ENCODE peak calls at places on chromosome 6, in eight cellular contexts. One of them, this sample, is unnamed.

GRCh38 chr6:90973158-90973557 is 386.3 kb upstream of the MAP3K7 start:
- DNase-seq in left ventricle myocardium inferior: no peak
- DNase-seq in hepatocyte: no peak
- DNase-seq in HFFc6: no peak
- DNase-seq in Calu3: no peak
- DNase-seq in fibroblast of pulmonary artery: no peak
- DNase-seq in endothelial cell: no peak
- DNase-seq in AG04450: no peak
- DNase-seq in this sample: no peak

GRCh38 chr6:168950500-168951223 is 303.0 kb downstream of the THBS2 start:
- DNase-seq in left ventricle myocardium inferior: no peak
- DNase-seq in hepatocyte: no peak
- DNase-seq in HFFc6: no peak
- DNase-seq in Calu3: no peak
- DNase-seq in fibroblast of pulmonary artery: no peak
- DNase-seq in endothelial cell: no peak
- DNase-seq in AG04450: no peak
- DNase-seq in this sample: no peak

GRCh38 chr6:13011612-13012146 is 295.1 kb downstream of the PHACTR1 start:
- DNase-seq in left ventricle myocardium inferior: no peak
- DNase-seq in hepatocyte: no peak
- DNase-seq in HFFc6: no peak
- DNase-seq in Calu3: no peak
- DNase-seq in fibroblast of pulmonary artery: no peak
- DNase-seq in endothelial cell: no peak
- DNase-seq in AG04450: no peak
- DNase-seq in this sample: no peak

GRCh38 chr6:44789061-44789460 is 401.6 kb downstream of the CDC5L start:
- DNase-seq in left ventricle myocardium inferior: no peak
- DNase-seq in hepatocyte: no peak
- DNase-seq in HFFc6: no peak
- DNase-seq in Calu3: no peak
- DNase-seq in fibroblast of pulmonary artery: no peak
- DNase-seq in endothelial cell: no peak
- DNase-seq in AG04450: no peak
- DNase-seq in this sample: no peak

GRCh38 chr6:105322499-105323231 is 80.2 kb downstream of the PREP start:
- DNase-seq in left ventricle myocardium inferior: no peak
- DNase-seq in hepatocyte: no peak
- DNase-seq in HFFc6: no peak
- DNase-seq in Calu3: no peak
- DNase-seq in fibroblast of pulmonary artery: no peak
- DNase-seq in endothelial cell: no peak
- DNase-seq in AG04450: no peak
- DNase-seq in this sample: no peak

GRCh38 chr6:117329926-117330325 is 64.6 kb downstream of the VGLL2 start:
- DNase-seq in left ventricle myocardium inferior: no peak
- DNase-seq in hepatocyte: no peak
- DNase-seq in HFFc6: no peak
- DNase-seq in Calu3: no peak
- DNase-seq in fibroblast of pulmonary artery: no peak
- DNase-seq in endothelial cell: no peak
- DNase-seq in AG04450: no peak
- DNase-seq in this sample: no peak

GRCh38 chr6:32558426-32559057 is 28.5 kb upstream of the HLA-DRB5 start:
- DNase-seq in left ventricle myocardium inferior: no peak
- DNase-seq in hepatocyte: no peak
- DNase-seq in HFFc6: no peak
- DNase-seq in Calu3: no peak
- DNase-seq in fibroblast of pulmonary artery: no peak
- DNase-seq in endothelial cell: no peak
- DNase-seq in AG04450: no peak
- DNase-seq in this sample: no peak

GRCh38 chr6:11538049-11538798 is 675 bp downstream of the TMEM170B start:
- DNase-seq in left ventricle myocardium inferior: peak
- DNase-seq in hepatocyte: peak
- DNase-seq in HFFc6: no peak
- DNase-seq in Calu3: peak
- DNase-seq in fibroblast of pulmonary artery: no peak
- DNase-seq in endothelial cell: peak
- DNase-seq in AG04450: no peak
- DNase-seq in this sample: peak

GRCh38 chr6:1770435-1770843 is 160.7 kb downstream of the FOXC1 start:
- DNase-seq in left ventricle myocardium inferior: no peak
- DNase-seq in hepatocyte: no peak
- DNase-seq in HFFc6: peak
- DNase-seq in Calu3: peak
- DNase-seq in fibroblast of pulmonary artery: no peak
- DNase-seq in endothelial cell: no peak
- DNase-seq in AG04450: no peak
- DNase-seq in this sample: peak

GRCh38 chr6:11323666-11324452 is 91.4 kb upstream of the NEDD9 start:
- DNase-seq in left ventricle myocardium inferior: peak
- DNase-seq in hepatocyte: peak
- DNase-seq in HFFc6: no peak
- DNase-seq in Calu3: no peak
- DNase-seq in fibroblast of pulmonary artery: no peak
- DNase-seq in endothelial cell: no peak
- DNase-seq in AG04450: no peak
- DNase-seq in this sample: no peak

GRCh38 chr6:44452725-44453124 is 65.2 kb downstream of the CDC5L start:
- DNase-seq in left ventricle myocardium inferior: no peak
- DNase-seq in hepatocyte: no peak
- DNase-seq in HFFc6: peak
- DNase-seq in Calu3: no peak
- DNase-seq in fibroblast of pulmonary artery: peak
- DNase-seq in endothelial cell: no peak
- DNase-seq in AG04450: peak
- DNase-seq in this sample: no peak

DNA sequence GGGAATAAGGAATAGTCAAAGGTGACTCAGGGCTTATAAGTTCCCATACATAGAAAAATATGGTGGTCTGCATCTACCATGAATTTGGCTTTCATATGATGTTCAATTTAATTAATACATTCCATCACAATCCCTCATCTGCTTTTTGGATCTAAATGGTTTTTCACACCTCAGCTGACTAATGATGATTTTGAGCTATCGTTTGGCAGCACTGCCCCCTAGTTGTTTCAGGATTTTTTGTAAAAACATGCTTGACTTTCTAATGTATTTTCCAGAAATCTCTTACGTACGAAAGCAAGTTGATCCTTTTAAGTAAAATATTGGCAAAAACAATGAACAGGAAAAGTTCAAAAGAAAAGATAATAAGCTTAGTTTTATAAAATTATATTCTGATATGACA is 408.6 kb upstream of the ADGRB3 start:
- DNase-seq in left ventricle myocardium inferior: no peak
- DNase-seq in hepatocyte: no peak
- DNase-seq in HFFc6: no peak
- DNase-seq in Calu3: no peak
- DNase-seq in fibroblast of pulmonary artery: peak
- DNase-seq in endothelial cell: peak
- DNase-seq in AG04450: no peak
- DNase-seq in this sample: no peak
- TF ChIP-seq CTCF in left ventricle myocardium inferior: peak
- TF ChIP-seq CTCF in hepatocyte: peak
- TF ChIP-seq CTCF in HFFc6: peak
- TF ChIP-seq CTCF in Calu3: no peak
- TF ChIP-seq CTCF in fibroblast of pulmonary artery: peak
- TF ChIP-seq CTCF in endothelial cell: peak
- TF ChIP-seq CTCF in AG04450: peak
- TF ChIP-seq CTCF in this sample: no peak

GRCh38 chr6:141202641-141203040 is 930.1 kb upstream of the GJE1 start:
- DNase-seq in left ventricle myocardium inferior: no peak
- DNase-seq in hepatocyte: no peak
- DNase-seq in HFFc6: no peak
- DNase-seq in Calu3: no peak
- DNase-seq in fibroblast of pulmonary artery: no peak
- DNase-seq in endothelial cell: no peak
- DNase-seq in AG04450: no peak
- DNase-seq in this sample: no peak

GRCh38 chr6:141209890-141210289 is 922.8 kb upstream of the GJE1 start:
- DNase-seq in left ventricle myocardium inferior: no peak
- DNase-seq in hepatocyte: no peak
- DNase-seq in HFFc6: no peak
- DNase-seq in Calu3: no peak
- DNase-seq in fibroblast of pulmonary artery: no peak
- DNase-seq in endothelial cell: no peak
- DNase-seq in AG04450: no peak
- DNase-seq in this sample: no peak

GRCh38 chr6:141212296-141212695 is 920.4 kb upstream of the GJE1 start:
- DNase-seq in left ventricle myocardium inferior: no peak
- DNase-seq in hepatocyte: no peak
- DNase-seq in HFFc6: no peak
- DNase-seq in Calu3: no peak
- DNase-seq in fibroblast of pulmonary artery: no peak
- DNase-seq in endothelial cell: no peak
- DNase-seq in AG04450: no peak
- DNase-seq in this sample: no peak

GRCh38 chr6:141203902-141204575 is 928.7 kb upstream of the GJE1 start:
- DNase-seq in left ventricle myocardium inferior: no peak
- DNase-seq in hepatocyte: no peak
- DNase-seq in HFFc6: peak
- DNase-seq in Calu3: no peak
- DNase-seq in fibroblast of pulmonary artery: peak
- DNase-seq in endothelial cell: no peak
- DNase-seq in AG04450: peak
- DNase-seq in this sample: no peak

GRCh38 chr6:141208101-141208500 is 924.6 kb upstream of the GJE1 start:
- DNase-seq in left ventricle myocardium inferior: no peak
- DNase-seq in hepatocyte: no peak
- DNase-seq in HFFc6: no peak
- DNase-seq in Calu3: no peak
- DNase-seq in fibroblast of pulmonary artery: no peak
- DNase-seq in endothelial cell: no peak
- DNase-seq in AG04450: no peak
- DNase-seq in this sample: no peak
- TF ChIP-seq CTCF in left ventricle myocardium inferior: no peak
- TF ChIP-seq CTCF in hepatocyte: no peak
- TF ChIP-seq CTCF in HFFc6: no peak
- TF ChIP-seq CTCF in Calu3: no peak
- TF ChIP-seq CTCF in fibroblast of pulmonary artery: no peak
- TF ChIP-seq CTCF in endothelial cell: no peak
- TF ChIP-seq CTCF in AG04450: no peak
- TF ChIP-seq CTCF in this sample: no peak

GRCh38 chr6:142945446-142946180 is 637 bp upstream of the HIVEP2 start:
- DNase-seq in left ventricle myocardium inferior: no peak
- DNase-seq in hepatocyte: peak
- DNase-seq in HFFc6: peak
- DNase-seq in Calu3: peak
- DNase-seq in fibroblast of pulmonary artery: no peak
- DNase-seq in endothelial cell: peak
- DNase-seq in AG04450: no peak
- DNase-seq in this sample: peak

GRCh38 chr6:142944126-142945066 is 580 bp downstream of the HIVEP2 start:
- DNase-seq in left ventricle myocardium inferior: peak
- DNase-seq in hepatocyte: peak
- DNase-seq in HFFc6: peak
- DNase-seq in Calu3: peak
- DNase-seq in fibroblast of pulmonary artery: peak
- DNase-seq in endothelial cell: peak
- DNase-seq in AG04450: peak
- DNase-seq in this sample: peak

GRCh38 chr6:142943746-142944125 is 1.2 kb downstream of the HIVEP2 start:
- DNase-seq in left ventricle myocardium inferior: no peak
- DNase-seq in hepatocyte: peak
- DNase-seq in HFFc6: no peak
- DNase-seq in Calu3: peak
- DNase-seq in fibroblast of pulmonary artery: peak
- DNase-seq in endothelial cell: peak
- DNase-seq in AG04450: no peak
- DNase-seq in this sample: no peak

GRCh38 chr6:142946181-142946923 is 1.4 kb upstream of the HIVEP2 start:
- DNase-seq in left ventricle myocardium inferior: peak
- DNase-seq in hepatocyte: peak
- DNase-seq in HFFc6: peak
- DNase-seq in Calu3: peak
- DNase-seq in fibroblast of pulmonary artery: peak
- DNase-seq in endothelial cell: peak
- DNase-seq in AG04450: peak
- DNase-seq in this sample: peak

DNA sequence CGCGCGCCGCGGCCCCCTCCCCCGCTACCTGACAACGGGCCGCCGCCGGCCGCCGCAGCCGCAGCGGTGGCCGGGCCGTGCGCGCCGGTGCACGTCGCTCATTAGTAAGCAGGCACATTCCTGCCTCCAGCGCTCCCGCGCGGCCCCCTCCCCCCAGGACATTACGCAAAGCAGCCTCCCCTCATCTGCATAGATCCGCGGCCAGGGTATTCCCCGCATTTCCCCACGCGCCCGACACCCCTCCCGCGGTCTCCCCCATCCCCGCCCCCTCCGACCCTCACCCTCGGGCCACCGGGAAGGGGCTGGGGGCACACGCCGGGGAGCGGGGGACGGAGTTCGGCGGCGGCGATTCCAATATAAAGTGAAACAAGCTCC is at the start of gene HIVEP2:
- DNase-seq in left ventricle myocardium inferior: peak
- DNase-seq in hepatocyte: peak
- DNase-seq in HFFc6: peak
- DNase-seq in Calu3: peak
- DNase-seq in fibroblast of pulmonary artery: peak
- DNase-seq in endothelial cell: peak
- DNase-seq in AG04450: peak
- DNase-seq in this sample: peak
- TF ChIP-seq CTCF in left ventricle myocardium inferior: peak
- TF ChIP-seq CTCF in hepatocyte: no peak
- TF ChIP-seq CTCF in HFFc6: no peak
- TF ChIP-seq CTCF in Calu3: no peak
- TF ChIP-seq CTCF in fibroblast of pulmonary artery: no peak
- TF ChIP-seq CTCF in endothelial cell: no peak
- TF ChIP-seq CTCF in AG04450: no peak
- TF ChIP-seq CTCF in this sample: no peak

GRCh38 chr6:16527691-16528090 is 233.6 kb downstream of the ATXN1 start:
- DNase-seq in left ventricle myocardium inferior: no peak
- DNase-seq in hepatocyte: no peak
- DNase-seq in HFFc6: no peak
- DNase-seq in Calu3: no peak
- DNase-seq in fibroblast of pulmonary artery: no peak
- DNase-seq in endothelial cell: no peak
- DNase-seq in AG04450: no peak
- DNase-seq in this sample: no peak

GRCh38 chr6:16521528-16521927 is 239.7 kb downstream of the ATXN1 start:
- DNase-seq in left ventricle myocardium inferior: no peak
- DNase-seq in hepatocyte: no peak
- DNase-seq in HFFc6: no peak
- DNase-seq in Calu3: no peak
- DNase-seq in fibroblast of pulmonary artery: no peak
- DNase-seq in endothelial cell: no peak
- DNase-seq in AG04450: no peak
- DNase-seq in this sample: no peak

GRCh38 chr6:16522937-16523336 is 238.3 kb downstream of the ATXN1 start:
- DNase-seq in left ventricle myocardium inferior: no peak
- DNase-seq in hepatocyte: no peak
- DNase-seq in HFFc6: no peak
- DNase-seq in Calu3: no peak
- DNase-seq in fibroblast of pulmonary artery: no peak
- DNase-seq in endothelial cell: no peak
- DNase-seq in AG04450: no peak
- DNase-seq in this sample: no peak

GRCh38 chr6:16524380-16524707 is 236.9 kb downstream of the ATXN1 start:
- DNase-seq in left ventricle myocardium inferior: no peak
- DNase-seq in hepatocyte: no peak
- DNase-seq in HFFc6: peak
- DNase-seq in Calu3: no peak
- DNase-seq in fibroblast of pulmonary artery: peak
- DNase-seq in endothelial cell: no peak
- DNase-seq in AG04450: no peak
- DNase-seq in this sample: no peak

GRCh38 chr6:16523550-16524379 is 237.5 kb downstream of the ATXN1 start:
- DNase-seq in left ventricle myocardium inferior: no peak
- DNase-seq in hepatocyte: no peak
- DNase-seq in HFFc6: peak
- DNase-seq in Calu3: no peak
- DNase-seq in fibroblast of pulmonary artery: peak
- DNase-seq in endothelial cell: no peak
- DNase-seq in AG04450: peak
- DNase-seq in this sample: no peak
- TF ChIP-seq CTCF in left ventricle myocardium inferior: no peak
- TF ChIP-seq CTCF in hepatocyte: no peak
- TF ChIP-seq CTCF in HFFc6: no peak
- TF ChIP-seq CTCF in Calu3: no peak
- TF ChIP-seq CTCF in fibroblast of pulmonary artery: no peak
- TF ChIP-seq CTCF in endothelial cell: no peak
- TF ChIP-seq CTCF in AG04450: no peak
- TF ChIP-seq CTCF in this sample: no peak